ENCODE peak calls at places on chromosome 17, in ten cellular contexts. O is tibial artery; A is MV-4-11; M is iPS DF 19.7; J is stomach; D is activated gamma-delta T cell treated with Interleukin-2 at 50 U/mL for 16 hours; H is NCI-H1930; Y is IMR-90; T is CD4-positive, alpha-beta T cell; E is activated CD4-positive, alpha-beta T cell treated with anti-CD3 and anti-CD28 coated beads for 48 hours. C is an unnamed sample.

GRCh38 chr17:82781894-82782274 is 30.0 kb downstream of the TBCD start:
- DNase-seq in O (peak), A (peak), M (peak), J (peak), D (peak), H (peak), Y (peak), T (peak), E (peak), C (peak)

GRCh38 chr17:75090871-75091854 is 3.4 kb downstream of the SLC16A5 start:
- DNase-seq in O (no peak), A (no peak), M (no peak), J (peak), D (no peak), H (no peak), Y (no peak), T (no peak), E (no peak), C (no peak)

GRCh38 chr17:4073983-4074830 is 68.6 kb downstream of the ZZEF1 start:
- DNase-seq in O (no peak), A (peak), M (no peak), J (peak), D (no peak), H (no peak), Y (no peak), T (no peak), E (no peak), C (no peak)

GRCh38 chr17:77596491-77597420 is 361.7 kb upstream of the TNRC6C start:
- DNase-seq in O (peak), A (no peak), M (no peak), J (no peak), D (no peak), H (no peak), Y (no peak), T (no peak), E (no peak), C (no peak)

GRCh38 chr17:74579910-74580309 is 12.2 kb downstream of the CD300LD start:
- DNase-seq in O (no peak), A (peak), M (no peak), J (no peak), D (no peak), H (no peak), Y (no peak), T (no peak), E (no peak), C (no peak)

GRCh38 chr17:79082311-79083190 is 7.9 kb downstream of the ENGASE start:
- DNase-seq in O (no peak), A (no peak), M (no peak), J (peak), D (peak), H (peak), Y (peak), T (peak), E (peak), C (no peak)

GRCh38 chr17:55577687-55578086 is 66.4 kb upstream of the SMIM36 start:
- DNase-seq in O (no peak), A (no peak), M (no peak), J (no peak), D (no peak), H (no peak), Y (peak), T (peak), E (peak), C (no peak)

GRCh38 chr17:77129568-77130301 is 11.0 kb upstream of the SEC14L1 start:
- DNase-seq in O (no peak), A (no peak), M (no peak), J (no peak), D (no peak), H (no peak), Y (peak), T (no peak), E (no peak), C (no peak)

GRCh38 chr17:2724783-2725164 is 13.2 kb upstream of the CLUH start:
- DNase-seq in O (no peak), A (no peak), M (no peak), J (peak), D (peak), H (no peak), Y (peak), T (peak), E (peak), C (no peak)

GRCh38 chr17:49051269-49051668 is 54.1 kb downstream of the IGF2BP1 start:
- DNase-seq in O (no peak), A (no peak), M (no peak), J (no peak), D (no peak), H (no peak), Y (no peak), T (no peak), E (no peak), C (no peak)

GRCh38 chr17:47725446-47726109 is 7.5 kb upstream of the TBX21 start:
- DNase-seq in O (no peak), A (no peak), M (no peak), J (no peak), D (no peak), H (no peak), Y (no peak), T (no peak), E (no peak), C (no peak)

GRCh38 chr17:18161226-18162094 is 22.2 kb upstream of the ALKBH5 start:
- DNase-seq in O (no peak), A (no peak), M (no peak), J (no peak), D (no peak), H (no peak), Y (peak), T (no peak), E (no peak), C (no peak)

GRCh38 chr17:50141026-50141749 is 9.3 kb downstream of the PPP1R9B start:
- DNase-seq in O (no peak), A (no peak), M (no peak), J (no peak), D (no peak), H (no peak), Y (no peak), T (no peak), E (no peak), C (no peak)